ENCODE peak calls at places on chromosomes 4 and X, in eight cellular contexts. One of them, this sample, is unnamed.

GRCh38 chr4:137738377-137738990 is 206.2 kb upstream of the PCDH18 start:
- DNase-seq in NCI-H345: no peak
- DNase-seq in GM12892: no peak
- DNase-seq in fibroblast of gingiva: peak; percentile 75
- DNase-seq in SK-MEL-5: no peak
- DNase-seq in CD8-positive, alpha-beta T cell: no peak
- DNase-seq in ELR: no peak
- DNase-seq in psoas muscle: no peak
- DNase-seq in this sample: no peak

GRCh38 chr4:92236907-92237306 is 66.9 kb upstream of the GRID2 start:
- DNase-seq in NCI-H345: no peak
- DNase-seq in GM12892: no peak
- DNase-seq in fibroblast of gingiva: peak; percentile 41
- DNase-seq in SK-MEL-5: no peak
- DNase-seq in CD8-positive, alpha-beta T cell: no peak
- DNase-seq in ELR: no peak
- DNase-seq in psoas muscle: no peak
- DNase-seq in this sample: no peak

GRCh38 chrX:152638443-152638904 is 779 bp downstream of the GABRQ start:
- DNase-seq in NCI-H345: no peak
- DNase-seq in GM12892: no peak
- DNase-seq in fibroblast of gingiva: no peak
- DNase-seq in SK-MEL-5: no peak
- DNase-seq in CD8-positive, alpha-beta T cell: no peak
- DNase-seq in ELR: no peak
- DNase-seq in psoas muscle: no peak
- DNase-seq in this sample: no peak

GRCh38 chr4:133513891-133514290 is 364.8 kb downstream of the PCDH10 start:
- DNase-seq in NCI-H345: no peak
- DNase-seq in GM12892: no peak
- DNase-seq in fibroblast of gingiva: peak; percentile 25
- DNase-seq in SK-MEL-5: no peak
- DNase-seq in CD8-positive, alpha-beta T cell: no peak
- DNase-seq in ELR: no peak
- DNase-seq in psoas muscle: no peak
- DNase-seq in this sample: no peak

GRCh38 chr4:146621-147020 is 22.3 kb downstream of the ZNF718 start:
- DNase-seq in NCI-H345: no peak
- DNase-seq in GM12892: no peak
- DNase-seq in fibroblast of gingiva: no peak
- DNase-seq in SK-MEL-5: no peak
- DNase-seq in CD8-positive, alpha-beta T cell: no peak
- DNase-seq in ELR: no peak
- DNase-seq in psoas muscle: no peak
- DNase-seq in this sample: no peak

GRCh38 chrX:119411959-119412358 is 12.8 kb downstream of the SLC25A43 start:
- DNase-seq in NCI-H345: no peak
- DNase-seq in GM12892: no peak
- DNase-seq in fibroblast of gingiva: no peak
- DNase-seq in SK-MEL-5: no peak
- DNase-seq in CD8-positive, alpha-beta T cell: no peak
- DNase-seq in ELR: no peak
- DNase-seq in psoas muscle: no peak
- DNase-seq in this sample: no peak

GRCh38 chrX:153378607-153379006 is 22.5 kb downstream of the PNMA6E start:
- DNase-seq in NCI-H345: no peak
- DNase-seq in GM12892: no peak
- DNase-seq in fibroblast of gingiva: no peak
- DNase-seq in SK-MEL-5: no peak
- DNase-seq in CD8-positive, alpha-beta T cell: no peak
- DNase-seq in ELR: no peak
- DNase-seq in psoas muscle: no peak
- DNase-seq in this sample: no peak

GRCh38 chrX:48467331-48467761 is 2.7 kb downstream of the SLC38A5 start:
- DNase-seq in NCI-H345: no peak
- DNase-seq in GM12892: no peak
- DNase-seq in fibroblast of gingiva: no peak
- DNase-seq in SK-MEL-5: no peak
- DNase-seq in CD8-positive, alpha-beta T cell: no peak
- DNase-seq in ELR: no peak
- DNase-seq in psoas muscle: no peak
- DNase-seq in this sample: no peak

GRCh38 chrX:2974946-2975345 is 31.4 kb upstream of the ARSH start:
- DNase-seq in NCI-H345: no peak
- DNase-seq in GM12892: no peak
- DNase-seq in fibroblast of gingiva: peak; percentile 0
- DNase-seq in SK-MEL-5: no peak
- DNase-seq in CD8-positive, alpha-beta T cell: no peak
- DNase-seq in ELR: no peak
- DNase-seq in psoas muscle: no peak
- DNase-seq in this sample: no peak

GRCh38 chr4:181693517-181693916 is 549.7 kb upstream of the TENM3 start:
- DNase-seq in NCI-H345: no peak
- DNase-seq in GM12892: no peak
- DNase-seq in fibroblast of gingiva: no peak
- DNase-seq in SK-MEL-5: no peak
- DNase-seq in CD8-positive, alpha-beta T cell: no peak
- DNase-seq in ELR: no peak
- DNase-seq in psoas muscle: no peak
- DNase-seq in this sample: no peak

GRCh38 chr4:41678086-41678485 is 70.4 kb downstream of the PHOX2B start:
- DNase-seq in NCI-H345: no peak
- DNase-seq in GM12892: no peak
- DNase-seq in fibroblast of gingiva: no peak
- DNase-seq in SK-MEL-5: no peak
- DNase-seq in CD8-positive, alpha-beta T cell: no peak
- DNase-seq in ELR: peak; percentile 21
- DNase-seq in psoas muscle: no peak
- DNase-seq in this sample: no peak

GRCh38 chrX:30060718-30061117 is 154.6 kb upstream of the MAGEB2 start:
- DNase-seq in NCI-H345: peak; percentile 16
- DNase-seq in GM12892: no peak
- DNase-seq in fibroblast of gingiva: no peak
- DNase-seq in SK-MEL-5: peak; percentile 24
- DNase-seq in CD8-positive, alpha-beta T cell: no peak
- DNase-seq in ELR: peak; percentile 15
- DNase-seq in psoas muscle: no peak
- DNase-seq in this sample: no peak

GRCh38 chrX:123626962-123627361 is 105.9 kb downstream of the THOC2 start:
- DNase-seq in NCI-H345: no peak
- DNase-seq in GM12892: no peak
- DNase-seq in fibroblast of gingiva: no peak
- DNase-seq in SK-MEL-5: no peak
- DNase-seq in CD8-positive, alpha-beta T cell: no peak
- DNase-seq in ELR: peak; percentile 81
- DNase-seq in psoas muscle: no peak
- DNase-seq in this sample: no peak

GRCh38 chr4:83114576-83114975 is at the start of gene PLAC8:
- DNase-seq in NCI-H345: no peak
- DNase-seq in GM12892: no peak
- DNase-seq in fibroblast of gingiva: no peak
- DNase-seq in SK-MEL-5: no peak
- DNase-seq in CD8-positive, alpha-beta T cell: no peak
- DNase-seq in ELR: peak; percentile 67
- DNase-seq in psoas muscle: no peak
- DNase-seq in this sample: no peak

GRCh38 chr4:54626113-54626512 is 31.6 kb upstream of the KIT start:
- DNase-seq in NCI-H345: no peak
- DNase-seq in GM12892: no peak
- DNase-seq in fibroblast of gingiva: no peak
- DNase-seq in SK-MEL-5: no peak
- DNase-seq in CD8-positive, alpha-beta T cell: no peak
- DNase-seq in ELR: no peak
- DNase-seq in psoas muscle: no peak
- DNase-seq in this sample: no peak

GRCh38 chr4:77852892-77853495 is 9.6 kb upstream of the MRPL1 start:
- DNase-seq in NCI-H345: no peak
- DNase-seq in GM12892: no peak
- DNase-seq in fibroblast of gingiva: no peak
- DNase-seq in SK-MEL-5: no peak
- DNase-seq in CD8-positive, alpha-beta T cell: peak; percentile 43
- DNase-seq in ELR: no peak
- DNase-seq in psoas muscle: no peak
- DNase-seq in this sample: no peak

GRCh38 chr4:173170210-173170778 is 1.7 kb downstream of the GALNT7 start:
- DNase-seq in NCI-H345: no peak
- DNase-seq in GM12892: no peak
- DNase-seq in fibroblast of gingiva: peak; percentile 12
- DNase-seq in SK-MEL-5: no peak
- DNase-seq in CD8-positive, alpha-beta T cell: no peak
- DNase-seq in ELR: peak; percentile 25
- DNase-seq in psoas muscle: no peak
- DNase-seq in this sample: peak; percentile 6

GRCh38 chrX:115689931-115690330 is 129.0 kb downstream of the PLS3 start:
- DNase-seq in NCI-H345: no peak
- DNase-seq in GM12892: no peak
- DNase-seq in fibroblast of gingiva: peak; percentile 4
- DNase-seq in SK-MEL-5: no peak
- DNase-seq in CD8-positive, alpha-beta T cell: no peak
- DNase-seq in ELR: peak; percentile 0
- DNase-seq in psoas muscle: no peak
- DNase-seq in this sample: peak; percentile 8

GRCh38 chr4:39067451-39067850 is 5.4 kb downstream of the KLHL5 start:
- DNase-seq in NCI-H345: no peak
- DNase-seq in GM12892: no peak
- DNase-seq in fibroblast of gingiva: no peak
- DNase-seq in SK-MEL-5: no peak
- DNase-seq in CD8-positive, alpha-beta T cell: no peak
- DNase-seq in ELR: no peak
- DNase-seq in psoas muscle: no peak
- DNase-seq in this sample: no peak

GRCh38 chr4:38099908-38100407 is 139.8 kb downstream of the PTTG2 start:
- DNase-seq in NCI-H345: no peak
- DNase-seq in GM12892: no peak
- DNase-seq in fibroblast of gingiva: peak; percentile 41
- DNase-seq in SK-MEL-5: no peak
- DNase-seq in CD8-positive, alpha-beta T cell: no peak
- DNase-seq in ELR: peak; percentile 62
- DNase-seq in psoas muscle: no peak
- DNase-seq in this sample: no peak

GRCh38 chrX:154320406-154320805 is 24.8 kb downstream of the TKTL1 start:
- DNase-seq in NCI-H345: no peak
- DNase-seq in GM12892: no peak
- DNase-seq in fibroblast of gingiva: no peak
- DNase-seq in SK-MEL-5: no peak
- DNase-seq in CD8-positive, alpha-beta T cell: no peak
- DNase-seq in ELR: no peak
- DNase-seq in psoas muscle: no peak
- DNase-seq in this sample: no peak

GRCh38 chrX:96004386-96004785 is 680.3 kb upstream of the DIAPH2 start:
- DNase-seq in NCI-H345: no peak
- DNase-seq in GM12892: no peak
- DNase-seq in fibroblast of gingiva: peak; percentile 49
- DNase-seq in SK-MEL-5: no peak
- DNase-seq in CD8-positive, alpha-beta T cell: no peak
- DNase-seq in ELR: peak; percentile 32
- DNase-seq in psoas muscle: no peak
- DNase-seq in this sample: no peak

GRCh38 chr4:6965329-6965728 is 55.7 kb downstream of the TBC1D14 start:
- DNase-seq in NCI-H345: no peak
- DNase-seq in GM12892: no peak
- DNase-seq in fibroblast of gingiva: no peak
- DNase-seq in SK-MEL-5: no peak
- DNase-seq in CD8-positive, alpha-beta T cell: no peak
- DNase-seq in ELR: no peak
- DNase-seq in psoas muscle: no peak
- DNase-seq in this sample: no peak

GRCh38 chrX:16022580-16023170 is 100.7 kb upstream of the GRPR start:
- DNase-seq in NCI-H345: no peak
- DNase-seq in GM12892: no peak
- DNase-seq in fibroblast of gingiva: peak; percentile 58
- DNase-seq in SK-MEL-5: no peak
- DNase-seq in CD8-positive, alpha-beta T cell: no peak
- DNase-seq in ELR: peak; percentile 74
- DNase-seq in psoas muscle: no peak
- DNase-seq in this sample: no peak

GRCh38 chr4:121053601-121054143 is 18.7 kb downstream of the NDNF start:
- DNase-seq in NCI-H345: no peak
- DNase-seq in GM12892: no peak
- DNase-seq in fibroblast of gingiva: no peak
- DNase-seq in SK-MEL-5: no peak
- DNase-seq in CD8-positive, alpha-beta T cell: no peak
- DNase-seq in ELR: peak; percentile 64
- DNase-seq in psoas muscle: no peak
- DNase-seq in this sample: no peak

GRCh38 chr4:189124149-189124758 is 816.4 kb upstream of the FRG1 start:
- DNase-seq in NCI-H345: peak; percentile 32
- DNase-seq in GM12892: no peak
- DNase-seq in fibroblast of gingiva: no peak
- DNase-seq in SK-MEL-5: peak; percentile 67
- DNase-seq in CD8-positive, alpha-beta T cell: no peak
- DNase-seq in ELR: peak; percentile 14
- DNase-seq in psoas muscle: no peak
- DNase-seq in this sample: no peak

This sample was measured in DMS79 treated with DMSO at 0.1 percent for 48 hours.